ENCODE peak calls at places on chromosomes 4 and X, in six cellular contexts. U is thoracic aorta, E is occipital lobe, F is PC-9, R is sciatic nerve, J is cerebellar nuclear complex. Z is an unnamed sample.

GRCh38 chrX:46381630-46382029 is 163.6 kb downstream of the ZNF674 start:
- DNase-seq in U (no peak), E (no peak), F (no peak), R (no peak), J (no peak), Z (no peak)

GRCh38 chrX:101442095-101442494 is 34.1 kb downstream of the HNRNPH2 start:
- DNase-seq in U (no peak), E (no peak), F (no peak), R (no peak), J (no peak), Z (no peak)

GRCh38 chrX:52422884-52423283 is 54.1 kb downstream of the XAGE2 start:
- DNase-seq in U (no peak), E (no peak), F (no peak), R (no peak), J (no peak), Z (no peak)

GRCh38 chr4:7655549-7656243 is 221.0 kb upstream of the PSAPL1 start:
- DNase-seq in U (no peak), E (no peak), F (no peak), R (no peak), J (no peak), Z (no peak)

GRCh38 chr4:8387615-8388266 is 52.8 kb downstream of the ACOX3 start:
- DNase-seq in U (no peak), E (no peak), F (peak), R (no peak), J (no peak), Z (no peak)

GRCh38 chr4:121379276-121379675 is 1.5 kb downstream of the QRFPR start:
- DNase-seq in U (no peak), E (no peak), F (no peak), R (no peak), J (no peak), Z (no peak)

GRCh38 chrX:153726286-153727107 is 1.8 kb downstream of the ABCD1 start:
- DNase-seq in U (no peak), E (peak), F (peak), R (no peak), J (no peak), Z (peak)

GRCh38 chr4:87257523-87257922 is 37.1 kb upstream of the KLHL8 start:
- DNase-seq in U (no peak), E (no peak), F (no peak), R (no peak), J (no peak), Z (no peak)

GRCh38 chr4:3148926-3149325 is 74.4 kb downstream of the HTT start:
- DNase-seq in U (no peak), E (no peak), F (no peak), R (no peak), J (no peak), Z (no peak)

GRCh38 chr4:22434895-22435294 is 81.0 kb downstream of the ADGRA3 start:
- DNase-seq in U (no peak), E (no peak), F (no peak), R (no peak), J (no peak), Z (no peak)

GRCh38 chr4:7186516-7187296 is 5.6 kb upstream of the SORCS2 start:
- DNase-seq in U (no peak), E (no peak), F (no peak), R (no peak), J (no peak), Z (peak)

GRCh38 chr4:183407128-183407585 is 37.3 kb upstream of the CDKN2AIP start:
- DNase-seq in U (peak), E (peak), F (peak), R (peak), J (no peak), Z (peak)

GRCh38 chr4:144355809-144356757 is 215.6 kb upstream of the GYPA start:
- DNase-seq in U (no peak), E (no peak), F (peak), R (peak), J (no peak), Z (no peak)

GRCh38 chr4:185958094-185958493 is 110.9 kb upstream of the TLR3 start:
- DNase-seq in U (no peak), E (no peak), F (no peak), R (no peak), J (no peak), Z (no peak)

GRCh38 chrX:21972721-21973120 is 32.2 kb downstream of the SMS start:
- DNase-seq in U (no peak), E (no peak), F (no peak), R (no peak), J (no peak), Z (no peak)

GRCh38 chr4:138242076-138242829 is at the start of gene SLC7A11:
- DNase-seq in U (peak), E (peak), F (peak), R (no peak), J (no peak), Z (no peak)

GRCh38 chr4:25970241-25970675 is 56.2 kb downstream of the SMIM20 start:
- DNase-seq in U (no peak), E (no peak), F (no peak), R (no peak), J (no peak), Z (peak)

GRCh38 chr4:48141048-48141447 is 7.0 kb upstream of the TXK start:
- DNase-seq in U (no peak), E (no peak), F (peak), R (no peak), J (no peak), Z (no peak)

GRCh38 chr4:183471960-183472708 is 27.7 kb downstream of the CDKN2AIP start:
- DNase-seq in U (peak), E (peak), F (peak), R (peak), J (no peak), Z (peak)

GRCh38 chr4:38034986-38035882 is 75.0 kb downstream of the PTTG2 start:
- DNase-seq in U (no peak), E (no peak), F (peak), R (no peak), J (no peak), Z (no peak)

GRCh38 chr4:164251257-164251656 is 502.7 kb upstream of the SMIM31 start:
- DNase-seq in U (no peak), E (no peak), F (no peak), R (no peak), J (no peak), Z (no peak)

GRCh38 chr4:15926486-15926885 is 12.1 kb downstream of the FGFBP1 start:
- DNase-seq in U (no peak), E (no peak), F (no peak), R (no peak), J (no peak), Z (no peak)

GRCh38 chrX:3403748-3404147 is 57.3 kb upstream of the MXRA5 start:
- DNase-seq in U (no peak), E (no peak), F (no peak), R (no peak), J (no peak), Z (no peak)

GRCh38 chr4:84877051-84877833 is 89.2 kb downstream of the WDFY3 start:
- DNase-seq in U (no peak), E (no peak), F (no peak), R (no peak), J (no peak), Z (no peak)

GRCh38 chr4:8230033-8230432 is 30.9 kb downstream of the SH3TC1 start:
- DNase-seq in U (no peak), E (no peak), F (no peak), R (no peak), J (no peak), Z (no peak)